ENCODE peak calls at places on chromosomes 5 and 9, in five cellular contexts. N is Peyer's patch; U is transverse colon; J is neural progenitor cell; X is activated CD4-positive, alpha-beta T cell treated with anti-CD3 and anti-CD28 coated beads, Interleukin-2, amount 10 ng/mL, durations not matched to agents 7 days and 5 days. A is an unnamed sample.

GRCh38 chr5:68261174-68262021 is 45.8 kb downstream of the PIK3R1 start:
- DNase-seq in J (no peak), N (no peak), X (no peak), U (no peak), A (no peak)

GRCh38 chr9:129276486-129277260 is 98.6 kb upstream of the IER5L start:
- DNase-seq in X (no peak), N (peak), J (peak), U (no peak), A (no peak)

GRCh38 chr9:107927276-107927675 is 437.7 kb upstream of the KLF4 start:
- DNase-seq in J (no peak), N (no peak), U (no peak), X (no peak), A (no peak)

GRCh38 chr5:44640945-44641456 is 167.7 kb upstream of the MRPS30 start:
- DNase-seq in N (no peak), J (no peak), X (no peak), U (no peak), A (no peak)

GRCh38 chr5:170235881-170236864 is 3.4 kb downstream of the C5orf58 start:
- DNase-seq in J (no peak), X (no peak), N (no peak), U (no peak), A (no peak)

GRCh38 chr5:38382898-38383297 is 124.5 kb downstream of the EGFLAM start:
- DNase-seq in U (peak), J (peak), X (peak), N (no peak), A (peak)

GRCh38 chr5:40784027-40784653 is 14.0 kb downstream of the PRKAA1 start:
- DNase-seq in J (no peak), X (no peak), N (no peak), U (peak), A (no peak)

GRCh38 chr9:113463418-113464285 is at the start of gene RGS3:
- DNase-seq in J (peak), U (peak), X (no peak), N (peak), A (no peak)

GRCh38 chr9:134896834-134897583 is 16.4 kb downstream of the FCN2 start:
- DNase-seq in J (no peak), N (no peak), X (no peak), U (no peak), A (no peak)

GRCh38 chr9:98255064-98255577 is 328 bp downstream of the TBC1D2 start:
- DNase-seq in X (no peak), J (peak), U (peak), N (no peak), A (peak)

GRCh38 chr5:65262590-65263189 is 219.0 kb downstream of the ADAMTS6 start:
- DNase-seq in U (no peak), N (no peak), J (peak), X (no peak), A (peak)

GRCh38 chr9:113973963-113974413 is 97.9 kb downstream of the ZNF618 start:
- DNase-seq in N (no peak), J (no peak), U (no peak), X (no peak), A (peak)

GRCh38 chr5:25975881-25976280 is 1062.5 kb downstream of the CDH9 start:
- DNase-seq in X (no peak), U (no peak), J (peak), N (no peak), A (no peak)

GRCh38 chr5:125409101-125409495 is 662.7 kb upstream of the ZNF608 start:
- DNase-seq in U (peak), J (peak), X (no peak), N (no peak), A (no peak)

GRCh38 chr5:175444060-175444904 is at the start of gene DRD1:
- DNase-seq in J (peak), X (peak), N (no peak), U (peak), A (no peak)

GRCh38 chr9:86660146-86660545 is 287.2 kb downstream of the GAS1 start:
- DNase-seq in X (peak), N (no peak), U (no peak), J (no peak), A (no peak)

GRCh38 chr9:99748251-99748650 is 73.4 kb upstream of the NR4A3 start:
- DNase-seq in J (no peak), U (no peak), X (no peak), N (no peak), A (no peak)

GRCh38 chr9:121302786-121303185 is 34.8 kb downstream of the GSN start:
- DNase-seq in N (no peak), U (no peak), X (no peak), J (no peak), A (no peak)

GRCh38 chr5:142255831-142256230 is 69.0 kb downstream of the SPRY4 start:
- DNase-seq in N (no peak), J (no peak), X (no peak), U (no peak), A (no peak)

GRCh38 chr5:95962785-95963184 is 1.1 kb upstream of the ELL2 start:
- DNase-seq in J (peak), U (no peak), X (peak), N (no peak), A (no peak)

GRCh38 chr9:34211395-34211794 is 32.6 kb downstream of the UBAP1 start:
- DNase-seq in N (no peak), J (no peak), X (no peak), U (no peak), A (no peak)

GRCh38 chr5:143887302-143887638 is 75.3 kb downstream of the HMHB1 start:
- DNase-seq in X (no peak), U (no peak), J (no peak), N (no peak), A (no peak)

GRCh38 chr5:151556808-151557207 is 34.3 kb downstream of the FAT2 start:
- DNase-seq in U (no peak), X (no peak), J (no peak), N (no peak), A (no peak)

GRCh38 chr5:123997354-123998215 is 485.6 kb downstream of the CSNK1G3 start:
- DNase-seq in X (no peak), N (no peak), J (no peak), U (no peak), A (peak)

GRCh38 chr9:10571699-10572098 is 41.1 kb downstream of the PTPRD start:
- DNase-seq in X (no peak), N (no peak), U (no peak), J (peak), A (no peak)

GRCh38 chr9:20307662-20308061 is 314.6 kb downstream of the MLLT3 start:
- DNase-seq in U (no peak), J (peak), N (no peak), X (no peak), A (no peak)

GRCh38 chr9:116549061-116549664 is 137.9 kb upstream of the TRIM32 start:
- DNase-seq in N (peak), X (no peak), U (peak), J (no peak), A (peak)

GRCh38 chr5:73120222-73121108 is at the start of gene TMEM171:
- DNase-seq in X (no peak), U (peak), N (peak), J (peak), A (no peak)

GRCh38 chr5:135553688-135554462 is 18.1 kb upstream of the NEUROG1 start:
- DNase-seq in U (peak), J (peak), X (no peak), N (no peak), A (no peak)

GRCh38 chr9:27339661-27340295 is 42.8 kb upstream of the EQTN start:
- DNase-seq in U (no peak), X (no peak), J (no peak), N (no peak), A (no peak)

GRCh38 chr9:126373241-126373640 is 46.6 kb downstream of the MVB12B start:
- DNase-seq in U (no peak), N (no peak), J (no peak), X (no peak), A (no peak)

GRCh38 chr9:124559871-124560270 is 52.7 kb upstream of the NR5A1 start:
- DNase-seq in X (no peak), J (no peak), N (no peak), U (no peak), A (peak)

A was measured in amniotic stem cell.